ENCODE peak calls at places on chromosomes 11 and 22, in six cellular contexts. N is stimulated activated CD8-positive, alpha-beta memory T cell treated with anti-CD3 and anti-CD28 coated beads, Interleukin-12 subunit alpha, Interleukin-12 subunit beta, amount 100 ng/mL, for 4 hours; G is NB4; L is head of caudate nucleus; H is amniotic stem cell; U is GM10248. R is an unnamed sample.

GRCh38 chr11:34416746-34417145 is 22.0 kb upstream of the CAT start:
- DNase-seq in G (peak), N (no peak), U (no peak), H (no peak), L (no peak), R (no peak)

GRCh38 chr11:272195-272930 is 5.8 kb upstream of the NLRP6 start:
- DNase-seq in G (no peak), L (no peak), H (no peak), N (no peak), U (no peak), R (no peak)

GRCh38 chr22:21606775-21607174 is 23.0 kb downstream of the YDJC start:
- DNase-seq in U (no peak), G (no peak), L (no peak), N (no peak), H (no peak), R (no peak)

GRCh38 chr11:71237853-71238252 is 14.5 kb downstream of the SHANK2 start:
- DNase-seq in L (no peak), G (no peak), H (no peak), U (no peak), N (no peak), R (no peak)

GRCh38 chr22:27666272-27666997 is 135.1 kb downstream of the MN1 start:
- DNase-seq in U (no peak), G (no peak), H (no peak), N (no peak), L (no peak), R (no peak)

GRCh38 chr11:14905104-14906033 is 13.3 kb upstream of the CYP2R1 start:
- DNase-seq in L (peak), N (peak), H (no peak), U (peak), G (peak), R (no peak)

GRCh38 chr11:75925785-75926164 is 110.8 kb downstream of the UVRAG start:
- DNase-seq in U (no peak), N (no peak), H (no peak), G (no peak), L (no peak), R (no peak)

GRCh38 chr22:33697640-33698039 is 222.6 kb downstream of the LARGE1 start:
- DNase-seq in G (no peak), U (no peak), H (no peak), L (no peak), N (no peak), R (no peak)

GRCh38 chr22:48968201-48968959 is 859.3 kb downstream of the BRD1 start:
- DNase-seq in G (no peak), H (no peak), U (no peak), N (no peak), L (peak), R (no peak)

GRCh38 chr22:44217346-44217745 is 36.6 kb downstream of the PARVG start:
- DNase-seq in U (peak), H (no peak), G (no peak), N (no peak), L (no peak), R (no peak)

GRCh38 chr11:60874421-60875365 is 7.4 kb downstream of the ZP1 start:
- DNase-seq in H (no peak), L (no peak), N (no peak), U (no peak), G (no peak), R (no peak)

GRCh38 chr11:110425751-110426545 is 3.8 kb upstream of the FDX1 start:
- DNase-seq in G (peak), H (no peak), N (no peak), U (no peak), L (no peak), R (no peak)

GRCh38 chr11:46239801-46240061 is 37.7 kb upstream of the CREB3L1 start:
- DNase-seq in L (no peak), G (no peak), U (no peak), N (no peak), H (no peak), R (no peak)

GRCh38 chr11:123063396-123064267 is 1.7 kb upstream of the HSPA8 start:
- DNase-seq in N (no peak), U (no peak), H (no peak), L (peak), G (peak), R (no peak)

GRCh38 chr11:59135648-59136461 is 6.8 kb upstream of the FAM111A start:
- DNase-seq in U (peak), H (peak), G (peak), N (peak), L (peak), R (no peak)

GRCh38 chr11:93567406-93567819 is 24.2 kb upstream of the SMCO4 start:
- DNase-seq in N (no peak), G (no peak), H (no peak), U (no peak), L (no peak), R (no peak)

GRCh38 chr22:33210129-33210784 is 152.1 kb upstream of the SYN3 start:
- DNase-seq in U (peak), L (peak), G (peak), H (peak), N (no peak), R (no peak)

GRCh38 chr22:45707605-45708004 is 36.0 kb downstream of the ATXN10 start:
- DNase-seq in U (no peak), L (no peak), H (no peak), N (no peak), G (no peak), R (no peak)

GRCh38 chr22:36816635-36817428 is at the start of gene PVALB:
- DNase-seq in H (no peak), U (no peak), G (no peak), N (no peak), L (no peak), R (no peak)

GRCh38 chr11:44243633-44244343 is 66.2 kb downstream of the ALX4 start:
- DNase-seq in N (no peak), U (no peak), G (no peak), H (no peak), L (no peak), R (no peak)

GRCh38 chr11:126718319-126718718 is 282.3 kb downstream of the KIRREL3 start:
- DNase-seq in H (no peak), U (no peak), G (no peak), L (no peak), N (no peak), R (no peak)

GRCh38 chr22:11066458-11067285 is 4461.3 kb upstream of the OR11H1 start:
- DNase-seq in H (no peak), U (peak), N (no peak), G (no peak), L (no peak), R (no peak)

GRCh38 chr11:69321877-69322350 is 28.0 kb downstream of the MYEOV start:
- DNase-seq in L (no peak), U (no peak), H (peak), G (no peak), N (no peak), R (no peak)

GRCh38 chr11:75365711-75366181 is 14.3 kb upstream of the ARRB1 start:
- DNase-seq in G (no peak), H (no peak), N (no peak), U (no peak), L (no peak), R (no peak)

GRCh38 chr11:57527056-57527631 is 3.4 kb downstream of the TIMM10 start:
- DNase-seq in U (peak), G (peak), H (no peak), L (peak), N (peak), R (peak)

GRCh38 chr11:13669544-13670488 is 1.3 kb downstream of the FAR1 start:
- DNase-seq in N (no peak), H (no peak), L (no peak), U (peak), G (peak), R (no peak)

GRCh38 chr22:29947410-29948387 is 64.7 kb downstream of the MTMR3 start:
- DNase-seq in L (no peak), G (no peak), N (no peak), U (no peak), H (no peak), R (no peak)

GRCh38 chr11:73268671-73269271 is 3.4 kb upstream of the P2RY6 start:
- DNase-seq in G (no peak), U (no peak), N (no peak), L (no peak), H (no peak), R (no peak)

GRCh38 chr11:46315033-46315738 is 32.1 kb upstream of the DGKZ start:
- DNase-seq in H (no peak), L (peak), G (peak), N (peak), U (peak), R (peak)

GRCh38 chr11:131750152-131750551 is 379.7 kb downstream of the NTM start:
- DNase-seq in N (no peak), H (no peak), U (no peak), G (no peak), L (no peak), R (no peak)

GRCh38 chr11:124745835-124746620 is 6.0 kb downstream of the VSIG2 start:
- DNase-seq in U (peak), H (no peak), G (no peak), N (no peak), L (peak), R (no peak)

GRCh38 chr11:13261600-13262061 is 16.0 kb upstream of the BMAL1 start:
- DNase-seq in L (no peak), U (no peak), G (no peak), H (peak), N (no peak), R (peak)

R was measured in Panc1.